ENCODE peak calls at places on chromosomes 3 and 15, in six cellular contexts. A is spleen, O is Peyer's patch, F is Panc1, C is tibial nerve, U is upper lobe of right lung. G is an unnamed sample. For H3K9me3, the result is how much of the 10 kb centered on the place peaks cover.

GRCh38 chr3:40713306-40713705 is 188.5 kb downstream of the ZNF621 start:
- DNase-seq in A (no peak), O (no peak), F (no peak), C (no peak), U (no peak), G (no peak)

GRCh38 chr3:178748874-178749273 is 212.6 kb downstream of the KCNMB2 start:
- DNase-seq in A (no peak), O (no peak), F (no peak), C (no peak), U (no peak), G (no peak)

GRCh38 chr15:66895794-66896453 is 169.5 kb upstream of the SMAD3 start:
- DNase-seq in A (no peak), O (no peak), F (no peak), C (no peak), U (no peak), G (no peak)

GRCh38 chr3:16399473-16399872 is 114.0 kb downstream of the RFTN1 start:
- DNase-seq in A (no peak), O (no peak), F (no peak), C (peak), U (no peak), G (no peak)

GRCh38 chr15:35934383-35935049 is 388.6 kb upstream of the DPH6 start:
- DNase-seq in A (no peak), O (no peak), F (no peak), C (no peak), U (no peak), G (no peak)

GRCh38 chr3:46672349-46672695 is 21.2 kb downstream of the ALS2CL start:
- DNase-seq in A (no peak), O (peak), F (no peak), C (no peak), U (peak), G (no peak)

GRCh38 chr3:193190387-193190786 is 50.6 kb upstream of the PLAAT1 start:
- DNase-seq in A (no peak), O (no peak), F (no peak), C (peak), U (no peak), G (no peak)

GRCh38 chr3:178131801-178132200 is 404.4 kb upstream of the KCNMB2 start:
- DNase-seq in A (no peak), O (no peak), F (no peak), C (no peak), U (no peak), G (no peak)

GRCh38 chr3:129289201-129289921 is 10.7 kb downstream of the HMCES start:
- DNase-seq in A (no peak), O (no peak), F (no peak), C (no peak), U (no peak), G (no peak)

GRCh38 chr15:62280625-62281024 is 115.5 kb upstream of the C2CD4B start:
- DNase-seq in A (no peak), O (no peak), F (no peak), C (no peak), U (no peak), G (no peak)

GRCh38 chr15:74389115-74390048 is 21.9 kb upstream of the CYP11A1 start:
- DNase-seq in A (no peak), O (no peak), F (no peak), C (no peak), U (no peak), G (no peak)

GRCh38 chr3:113104746-113105479 is 106.4 kb upstream of the BOC start:
- DNase-seq in A (no peak), O (no peak), F (no peak), C (no peak), U (no peak), G (no peak)

GRCh38 chr3:81105761-81106160 is 655.7 kb downstream of the GBE1 start:
- DNase-seq in A (no peak), O (no peak), F (peak), C (no peak), U (no peak), G (no peak)

GRCh38 chr3:123374016-123374415 is 74.9 kb downstream of the ADCY5 start:
- DNase-seq in A (peak), O (no peak), F (no peak), C (no peak), U (peak), G (no peak)

GRCh38 chr15:85781099-85781498 is 13.6 kb downstream of the KLHL25 start:
- DNase-seq in A (no peak), O (no peak), F (no peak), C (no peak), U (no peak), G (no peak)

GRCh38 chr15:75982468-75982867 is 29.8 kb downstream of the NRG4 start:
- DNase-seq in A (no peak), O (no peak), F (no peak), C (no peak), U (no peak), G (no peak)

GRCh38 chr3:20041197-20041780 is 1.0 kb downstream of the KAT2B start:
- DNase-seq in A (peak), O (peak), F (no peak), C (peak), U (peak), G (peak)

GRCh38 chr3:44045476-44046275 is 196.0 kb upstream of the TOPAZ1 start:
- DNase-seq in A (peak), O (peak), F (no peak), C (peak), U (no peak), G (no peak)

GRCh38 chr3:111884411-111885018 is 25.4 kb downstream of the PHLDB2 start:
- DNase-seq in A (no peak), O (no peak), F (no peak), C (no peak), U (no peak), G (no peak)

GRCh38 chr3:115086379-115086778 is 60.7 kb downstream of the ZBTB20 start:
- DNase-seq in A (no peak), O (no peak), F (no peak), C (no peak), U (no peak), G (no peak)

GRCh38 chr3:103785537-103785936 is 1350.7 kb downstream of the ZPLD1 start:
- DNase-seq in A (no peak), O (no peak), F (no peak), C (no peak), U (no peak), G (no peak)

GRCh38 chr3:28335246-28335645 is 13.3 kb upstream of the ZCWPW2 start:
- DNase-seq in A (no peak), O (no peak), F (no peak), C (no peak), U (no peak), G (no peak)

GRCh38 chr15:60799885-60800728 is 321.2 kb upstream of the ICE2 start:
- DNase-seq in A (no peak), O (no peak), F (no peak), C (no peak), U (no peak), G (peak)

GRCh38 chr3:102181202-102181920 is 253.5 kb upstream of the ZPLD1 start:
- DNase-seq in A (no peak), O (no peak), F (no peak), C (no peak), U (no peak), G (no peak)

GRCh38 chr15:60526127-60526616 is 47.2 kb upstream of the ICE2 start:
- DNase-seq in A (no peak), O (no peak), F (no peak), C (peak), U (no peak), G (no peak)

GRCh38 chr3:3447671-3448070 is 268.2 kb upstream of the CRBN start:
- DNase-seq in A (no peak), O (no peak), F (no peak), C (no peak), U (no peak), G (no peak)

GRCh38 chr3:124282751-124283643 is 291.1 kb upstream of the ROPN1 start:
- DNase-seq in A (no peak), O (no peak), F (no peak), C (no peak), U (no peak), G (no peak)

GRCh38 chr3:17972476-17972875 is 230.0 kb upstream of the TBC1D5 start:
- DNase-seq in A (no peak), O (no peak), F (no peak), C (no peak), U (no peak), G (no peak)

GRCh38 chr3:172307143-172307560 is 141.1 kb downstream of the GHSR start:
- DNase-seq in A (no peak), O (no peak), F (no peak), C (no peak), U (no peak), G (no peak)

GRCh38 chr15:78691873-78692421 is 50.9 kb upstream of the CHRNB4 start:
- DNase-seq in A (peak), O (no peak), F (no peak), C (no peak), U (no peak), G (no peak)

GRCh38 chr15:33135355-33135781 is 59.1 kb downstream of the FMN1 start:
- DNase-seq in A (no peak), O (no peak), F (no peak), C (no peak), U (no peak), G (no peak)

GRCh38 chr3:188061133-188061532 is 92.8 kb upstream of the LPP start:
- DNase-seq in A (no peak), O (peak), F (no peak), C (no peak), U (no peak), G (peak)

GRCh38 chr15:32857732-32858131 is 139.9 kb downstream of the GREM1 start:
- DNase-seq in A (no peak), O (no peak), F (no peak), C (no peak), U (no peak), G (no peak)

GRCh38 chr3:119624002-119624401 is 26.3 kb downstream of the PLA1A start:
- DNase-seq in A (no peak), O (no peak), F (no peak), C (no peak), U (no peak), G (no peak)

GRCh38 chr3:6805236-6805635 is 55.7 kb upstream of the GRM7 start:
- DNase-seq in A (no peak), O (no peak), F (no peak), C (no peak), U (no peak), G (no peak)
- H3K9me3 ChIP-seq in A (under half), O (under half), F (under half), C (under half), U (under half), G (under half)

DNA sequence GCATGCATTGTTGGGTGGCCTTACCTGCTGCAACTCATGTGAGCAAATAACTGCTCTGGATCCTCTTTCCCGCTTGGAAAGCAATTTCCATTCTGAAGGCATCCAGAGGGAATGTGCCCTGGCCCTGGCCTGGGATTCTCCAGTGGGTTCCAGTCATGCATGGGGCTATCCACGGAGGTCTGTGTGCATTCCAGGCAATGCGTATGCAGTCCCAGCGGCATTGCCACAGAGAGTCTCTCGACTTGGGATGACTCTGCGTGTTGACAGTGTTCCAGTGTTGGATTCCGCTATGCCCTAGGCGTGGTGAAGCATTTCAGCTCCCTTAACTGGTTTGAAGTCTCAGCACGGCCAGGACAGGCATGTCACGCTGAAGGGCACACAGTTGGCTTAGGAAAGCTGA is 113.9 kb downstream of the SNRPN start:
- DNase-seq in A (no peak), O (no peak), F (no peak), C (no peak), U (peak), G (no peak)
- H3K9me3 ChIP-seq in A (half or more), O (half or more), F (half or more), C (half or more), U (half or more), G (half or more)

DNA sequence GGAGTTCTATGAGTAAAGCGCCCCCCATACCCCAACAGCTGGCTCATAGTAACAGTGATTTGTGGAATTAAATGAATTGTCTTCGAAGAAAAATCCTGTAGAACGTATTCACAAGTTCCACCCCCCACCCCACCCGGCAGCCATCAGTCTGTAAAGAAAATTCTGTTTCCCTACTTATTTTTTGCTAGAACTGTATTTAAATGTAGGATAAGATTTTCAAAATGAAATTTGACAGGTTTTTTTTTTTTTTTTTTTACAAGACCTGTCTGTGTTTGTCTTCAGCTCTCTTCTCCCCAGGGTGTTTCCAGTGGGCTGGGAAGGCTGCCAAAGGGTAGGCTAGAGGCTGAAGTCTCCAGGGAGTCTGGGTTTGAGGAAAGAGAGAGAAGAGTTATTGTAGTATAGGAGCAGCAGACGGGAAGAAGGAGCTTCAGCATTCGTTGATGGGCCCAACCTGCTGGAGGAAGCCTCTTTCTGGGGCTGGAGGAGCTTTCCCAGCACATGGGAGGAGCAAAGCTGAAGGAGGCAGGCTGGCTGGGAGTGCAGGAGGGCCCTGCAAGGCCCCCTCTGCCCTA is 130.6 kb upstream of the SEMA6D start:
- DNase-seq in A (no peak), O (no peak), F (no peak), C (no peak), U (no peak), G (no peak)
- H3K9me3 ChIP-seq in A (under half), O (under half), F (under half), C (under half), U (under half), G (under half)

GRCh38 chr3:197241173-197241572 is 57.2 kb downstream of the DLG1 start:
- DNase-seq in A (no peak), O (no peak), F (no peak), C (no peak), U (no peak), G (no peak)
- H3K9me3 ChIP-seq in A (half or more), O (under half), F (under half), C (under half), U (under half), G (under half)

GRCh38 chr3:210649-211048 is 14.1 kb downstream of the CHL1 start:
- DNase-seq in A (no peak), O (no peak), F (no peak), C (no peak), U (no peak), G (no peak)

GRCh38 chr3:204102-204501 is 7.5 kb downstream of the CHL1 start:
- DNase-seq in A (no peak), O (no peak), F (no peak), C (no peak), U (no peak), G (no peak)

GRCh38 chr3:212432-212831 is 15.9 kb downstream of the CHL1 start:
- DNase-seq in A (no peak), O (no peak), F (no peak), C (no peak), U (no peak), G (no peak)

GRCh38 chr3:207973-208372 is 11.4 kb downstream of the CHL1 start:
- DNase-seq in A (no peak), O (no peak), F (no peak), C (no peak), U (no peak), G (no peak)
- H3K9me3 ChIP-seq in A (under half), O (under half), F (under half), C (under half), U (under half), G (under half)

DNA sequence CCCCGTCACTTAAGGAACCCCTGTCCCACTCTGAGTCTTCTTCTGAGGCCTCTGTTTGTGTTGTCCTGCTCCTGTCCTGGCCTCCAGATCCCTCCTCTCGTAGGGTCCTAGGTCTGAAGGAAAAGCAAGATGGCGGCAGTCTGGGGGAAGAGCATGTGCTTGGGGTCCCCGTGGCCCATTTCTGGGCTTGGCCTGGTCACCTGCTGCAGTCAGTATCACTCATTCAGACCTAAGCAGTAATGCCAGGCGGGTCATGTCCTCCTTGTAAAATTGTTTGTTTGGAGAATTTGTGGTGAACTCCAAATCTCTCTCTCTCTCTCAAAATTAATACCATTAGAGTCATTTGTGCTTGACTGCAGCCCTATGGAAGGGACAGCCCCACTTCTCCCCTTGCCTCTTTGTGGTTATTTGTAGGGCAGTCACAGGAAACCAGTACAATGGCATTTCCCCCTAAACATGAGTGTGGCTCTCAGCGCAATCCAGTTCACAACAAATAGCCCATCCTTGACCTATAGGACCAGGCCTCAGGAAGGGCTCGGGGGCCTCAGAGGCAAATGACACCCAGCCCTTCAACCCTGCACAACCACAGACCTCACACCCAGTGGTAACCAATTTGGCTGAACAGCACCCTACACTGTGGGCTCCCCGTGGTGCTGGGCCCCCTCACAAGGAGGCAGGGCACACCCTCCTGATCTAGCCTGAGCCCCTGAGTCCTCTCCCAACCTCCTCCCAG is 173.5 kb downstream of the OR4M2 start:
- DNase-seq in A (no peak), O (no peak), F (no peak), C (no peak), U (no peak), G (no peak)
- H3K9me3 ChIP-seq in A (under half), O (under half), F (under half), C (under half), U (under half), G (under half)

DNA sequence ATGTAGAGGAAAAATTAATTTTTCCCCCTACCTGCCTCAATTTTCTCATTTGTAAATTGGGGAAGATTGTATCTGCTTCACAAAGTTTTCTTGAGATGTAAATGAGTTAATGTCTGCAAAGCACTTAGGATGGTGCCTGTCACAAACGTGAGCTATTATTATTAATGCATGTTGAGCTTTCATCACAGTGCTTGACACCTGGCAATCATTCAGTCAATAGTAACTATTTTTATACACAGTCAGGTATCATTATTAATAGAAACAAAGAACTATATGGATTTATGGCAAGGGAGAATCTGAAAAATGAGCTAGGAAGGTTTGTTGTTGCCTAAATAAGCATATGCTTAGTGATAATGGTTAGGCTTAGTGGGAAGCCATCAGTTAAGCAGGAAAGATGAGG is 238.2 kb upstream of the GRM7 start:
- DNase-seq in A (no peak), O (no peak), F (no peak), C (no peak), U (no peak), G (no peak)
- H3K9me3 ChIP-seq in A (under half), O (under half), F (under half), C (under half), U (under half), G (under half)

GRCh38 chr3:1828519-1828918 is 270.1 kb upstream of the CNTN4 start:
- DNase-seq in A (no peak), O (no peak), F (no peak), C (no peak), U (no peak), G (no peak)
- H3K9me3 ChIP-seq in A (under half), O (under half), F (under half), C (under half), U (under half), G (under half)